ENCODE peak calls at places on chromosomes 4 and X, in seven cellular contexts. One of them, this sample, is unnamed.

GRCh38 chrX:152901816-152902501 is 4.1 kb downstream of the ZNF185 start:
- DNase-seq in HepG2: no peak
- DNase-seq in mucosa of descending colon: no peak
- DNase-seq in IMR-90: no peak
- DNase-seq in effector memory CD4-positive, alpha-beta T cell: no peak
- DNase-seq in adipocyte: no peak
- DNase-seq in fibroblast of lung: peak; percentile 25
- DNase-seq in this sample: no peak

GRCh38 chr4:57504139-57504538 is 394.0 kb upstream of the IGFBP7 start:
- DNase-seq in IMR-90: no peak
- DNase-seq in fibroblast of lung: no peak
- DNase-seq in effector memory CD4-positive, alpha-beta T cell: no peak
- DNase-seq in HepG2: no peak
- DNase-seq in mucosa of descending colon: no peak
- DNase-seq in adipocyte: no peak
- DNase-seq in this sample: no peak

GRCh38 chr4:67201334-67201733 is 344.0 kb downstream of the CENPC start:
- DNase-seq in adipocyte: no peak
- DNase-seq in fibroblast of lung: no peak
- DNase-seq in HepG2: no peak
- DNase-seq in IMR-90: no peak
- DNase-seq in mucosa of descending colon: no peak
- DNase-seq in effector memory CD4-positive, alpha-beta T cell: no peak
- DNase-seq in this sample: no peak

GRCh38 chr4:157045507-157046127 is 30.3 kb upstream of the GLRB start:
- DNase-seq in IMR-90: peak; percentile 80
- DNase-seq in HepG2: peak; percentile 47
- DNase-seq in effector memory CD4-positive, alpha-beta T cell: no peak
- DNase-seq in mucosa of descending colon: no peak
- DNase-seq in adipocyte: peak; percentile 84
- DNase-seq in fibroblast of lung: peak; percentile 74
- DNase-seq in this sample: no peak

GRCh38 chr4:113146876-113147358 is 97.5 kb downstream of the ANK2 start:
- DNase-seq in fibroblast of lung: no peak
- DNase-seq in adipocyte: peak; percentile 30
- DNase-seq in effector memory CD4-positive, alpha-beta T cell: no peak
- DNase-seq in mucosa of descending colon: no peak
- DNase-seq in IMR-90: no peak
- DNase-seq in HepG2: peak; percentile 73
- DNase-seq in this sample: no peak

GRCh38 chr4:22500831-22501714 is 14.8 kb downstream of the ADGRA3 start:
- DNase-seq in HepG2: no peak
- DNase-seq in adipocyte: peak; percentile 33
- DNase-seq in effector memory CD4-positive, alpha-beta T cell: no peak
- DNase-seq in fibroblast of lung: peak; percentile 88
- DNase-seq in mucosa of descending colon: peak; percentile 54
- DNase-seq in IMR-90: peak; percentile 87
- DNase-seq in this sample: no peak

GRCh38 chr4:148445903-148446261 is 3.7 kb upstream of the NR3C2 start:
- DNase-seq in IMR-90: no peak
- DNase-seq in adipocyte: no peak
- DNase-seq in mucosa of descending colon: no peak
- DNase-seq in effector memory CD4-positive, alpha-beta T cell: no peak
- DNase-seq in HepG2: no peak
- DNase-seq in fibroblast of lung: no peak
- DNase-seq in this sample: no peak

GRCh38 chr4:79682161-79682560 is 274.1 kb upstream of the GK2 start:
- DNase-seq in fibroblast of lung: peak; percentile 43
- DNase-seq in effector memory CD4-positive, alpha-beta T cell: no peak
- DNase-seq in adipocyte: no peak
- DNase-seq in IMR-90: peak; percentile 67
- DNase-seq in mucosa of descending colon: no peak
- DNase-seq in HepG2: no peak
- DNase-seq in this sample: no peak

GRCh38 chr4:103645991-103646390 is 73.8 kb downstream of the TACR3 start:
- DNase-seq in effector memory CD4-positive, alpha-beta T cell: no peak
- DNase-seq in HepG2: no peak
- DNase-seq in mucosa of descending colon: no peak
- DNase-seq in fibroblast of lung: no peak
- DNase-seq in adipocyte: no peak
- DNase-seq in IMR-90: no peak
- DNase-seq in this sample: no peak

GRCh38 chrX:18933611-18934010 is 50.3 kb downstream of the PHKA2 start:
- DNase-seq in fibroblast of lung: no peak
- DNase-seq in IMR-90: no peak
- DNase-seq in effector memory CD4-positive, alpha-beta T cell: no peak
- DNase-seq in HepG2: no peak
- DNase-seq in mucosa of descending colon: no peak
- DNase-seq in adipocyte: no peak
- DNase-seq in this sample: no peak

GRCh38 chrX:69277961-69278795 is 112.9 kb upstream of the PJA1 start:
- DNase-seq in IMR-90: no peak
- DNase-seq in effector memory CD4-positive, alpha-beta T cell: no peak
- DNase-seq in HepG2: no peak
- DNase-seq in mucosa of descending colon: no peak
- DNase-seq in adipocyte: no peak
- DNase-seq in fibroblast of lung: no peak
- DNase-seq in this sample: no peak

GRCh38 chr4:101115841-101116240 is 231.5 kb downstream of the PPP3CA start:
- DNase-seq in fibroblast of lung: no peak
- DNase-seq in effector memory CD4-positive, alpha-beta T cell: no peak
- DNase-seq in adipocyte: no peak
- DNase-seq in IMR-90: no peak
- DNase-seq in mucosa of descending colon: no peak
- DNase-seq in HepG2: no peak
- DNase-seq in this sample: no peak

GRCh38 chr4:128516568-128516967 is 229.0 kb upstream of the PGRMC2 start:
- DNase-seq in fibroblast of lung: peak; percentile 72
- DNase-seq in effector memory CD4-positive, alpha-beta T cell: no peak
- DNase-seq in IMR-90: peak; percentile 92
- DNase-seq in HepG2: no peak
- DNase-seq in mucosa of descending colon: no peak
- DNase-seq in adipocyte: peak; percentile 87
- DNase-seq in this sample: no peak

GRCh38 chr4:13340672-13341071 is 143.5 kb downstream of the RAB28 start:
- DNase-seq in adipocyte: no peak
- DNase-seq in effector memory CD4-positive, alpha-beta T cell: no peak
- DNase-seq in IMR-90: no peak
- DNase-seq in HepG2: peak; percentile 27
- DNase-seq in fibroblast of lung: no peak
- DNase-seq in mucosa of descending colon: no peak
- DNase-seq in this sample: no peak

GRCh38 chr4:121256346-121256745 is 92.2 kb upstream of the TNIP3 start:
- DNase-seq in HepG2: no peak
- DNase-seq in mucosa of descending colon: no peak
- DNase-seq in adipocyte: peak; percentile 96
- DNase-seq in fibroblast of lung: peak; percentile 94
- DNase-seq in effector memory CD4-positive, alpha-beta T cell: peak; percentile 10
- DNase-seq in IMR-90: peak; percentile 80
- DNase-seq in this sample: peak; percentile 88

GRCh38 chrX:118507766-118508165 is 12.2 kb downstream of the DOCK11 start:
- DNase-seq in mucosa of descending colon: no peak
- DNase-seq in IMR-90: no peak
- DNase-seq in fibroblast of lung: no peak
- DNase-seq in HepG2: no peak
- DNase-seq in effector memory CD4-positive, alpha-beta T cell: no peak
- DNase-seq in adipocyte: peak; percentile 34
- DNase-seq in this sample: no peak

GRCh38 chr4:121792966-121793365 is 8.2 kb upstream of the EXOSC9 start:
- DNase-seq in adipocyte: no peak
- DNase-seq in IMR-90: no peak
- DNase-seq in mucosa of descending colon: no peak
- DNase-seq in effector memory CD4-positive, alpha-beta T cell: no peak
- DNase-seq in fibroblast of lung: no peak
- DNase-seq in HepG2: no peak
- DNase-seq in this sample: no peak

GRCh38 chr4:170853422-170854021 is 763.8 kb upstream of the AADAT start:
- DNase-seq in HepG2: peak; percentile 19
- DNase-seq in mucosa of descending colon: peak; percentile 63
- DNase-seq in fibroblast of lung: peak; percentile 3
- DNase-seq in IMR-90: no peak
- DNase-seq in effector memory CD4-positive, alpha-beta T cell: no peak
- DNase-seq in adipocyte: peak; percentile 69
- DNase-seq in this sample: peak; percentile 3

GRCh38 chrX:106791495-106791894 is 11.0 kb upstream of the TBC1D8B start:
- DNase-seq in mucosa of descending colon: no peak
- DNase-seq in IMR-90: peak; percentile 14
- DNase-seq in HepG2: no peak
- DNase-seq in adipocyte: peak; percentile 51
- DNase-seq in effector memory CD4-positive, alpha-beta T cell: no peak
- DNase-seq in fibroblast of lung: peak; percentile 13
- DNase-seq in this sample: peak; percentile 21

GRCh38 chr4:27084685-27085356 is 224.2 kb downstream of the STIM2 start:
- DNase-seq in HepG2: no peak
- DNase-seq in fibroblast of lung: peak; percentile 16
- DNase-seq in mucosa of descending colon: peak; percentile 30
- DNase-seq in IMR-90: peak; percentile 2
- DNase-seq in adipocyte: peak; percentile 13
- DNase-seq in effector memory CD4-positive, alpha-beta T cell: no peak
- DNase-seq in this sample: no peak

GRCh38 chr4:71473541-71474240 is 134.9 kb downstream of the SLC4A4 start:
- DNase-seq in mucosa of descending colon: no peak
- DNase-seq in adipocyte: peak; percentile 54
- DNase-seq in HepG2: no peak
- DNase-seq in effector memory CD4-positive, alpha-beta T cell: no peak
- DNase-seq in fibroblast of lung: peak; percentile 14
- DNase-seq in IMR-90: no peak
- DNase-seq in this sample: no peak

GRCh38 chr4:126697748-126698147 is 935.0 kb upstream of the INTU start:
- DNase-seq in adipocyte: peak; percentile 16
- DNase-seq in mucosa of descending colon: no peak
- DNase-seq in HepG2: no peak
- DNase-seq in effector memory CD4-positive, alpha-beta T cell: no peak
- DNase-seq in fibroblast of lung: peak; percentile 86
- DNase-seq in IMR-90: peak; percentile 84
- DNase-seq in this sample: no peak

GRCh38 chrX:140815868-140816267 is 106.3 kb downstream of the LINC00632 start:
- DNase-seq in mucosa of descending colon: no peak
- DNase-seq in adipocyte: peak; percentile 50
- DNase-seq in IMR-90: peak; percentile 10
- DNase-seq in fibroblast of lung: peak; percentile 56
- DNase-seq in effector memory CD4-positive, alpha-beta T cell: no peak
- DNase-seq in HepG2: no peak
- DNase-seq in this sample: no peak

GRCh38 chrX:136028383-136028984 is 43.2 kb downstream of the SLC9A6 start:
- DNase-seq in effector memory CD4-positive, alpha-beta T cell: no peak
- DNase-seq in HepG2: peak; percentile 23
- DNase-seq in mucosa of descending colon: no peak
- DNase-seq in IMR-90: peak; percentile 74
- DNase-seq in adipocyte: peak; percentile 85
- DNase-seq in fibroblast of lung: peak; percentile 53
- DNase-seq in this sample: no peak

DNA sequence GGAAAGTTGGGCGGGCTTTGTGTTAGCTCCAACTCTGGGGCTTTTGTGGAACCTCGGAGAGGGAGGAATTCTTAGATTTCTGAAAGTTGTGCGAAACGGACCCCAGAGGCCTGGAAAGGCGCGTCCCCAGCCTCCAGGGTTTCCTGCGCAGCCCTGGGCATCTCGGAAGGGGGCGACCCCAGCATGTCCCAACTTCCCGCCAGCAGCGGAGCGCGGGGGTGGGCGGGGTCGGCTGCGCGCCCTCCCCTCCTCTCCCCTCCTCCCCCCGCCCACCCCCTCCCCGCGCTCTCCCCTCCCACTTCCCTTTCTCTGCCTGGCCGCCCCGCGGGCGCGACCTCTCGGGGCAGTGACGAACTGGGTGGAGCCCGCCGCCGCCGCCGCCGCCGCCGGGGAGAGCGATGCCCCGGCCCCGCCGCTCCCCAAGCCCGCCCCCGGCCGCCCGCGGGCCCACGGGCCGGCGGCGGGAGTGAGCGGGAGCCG is 16.8 kb downstream of the PTTG2 start:
- DNase-seq in adipocyte: peak; percentile 90
- DNase-seq in mucosa of descending colon: peak; percentile 88
- DNase-seq in IMR-90: peak; percentile 51
- DNase-seq in effector memory CD4-positive, alpha-beta T cell: peak; percentile 71
- DNase-seq in fibroblast of lung: peak; percentile 64
- DNase-seq in HepG2: peak; percentile 65
- DNase-seq in this sample: peak; percentile 83
- H3K4me1 ChIP-seq in adipocyte: peaks cover 7% of the 10 kb centered on the region
- H3K4me1 ChIP-seq in mucosa of descending colon: peaks cover 22% of the 10 kb centered on the region
- H3K4me1 ChIP-seq in IMR-90: peaks cover 7% of the 10 kb centered on the region
- H3K4me1 ChIP-seq in effector memory CD4-positive, alpha-beta T cell: peaks cover 10% of the 10 kb centered on the region
- H3K4me1 ChIP-seq in fibroblast of lung: peaks cover 5% of the 10 kb centered on the region
- H3K4me1 ChIP-seq in HepG2: peaks cover 48% of the 10 kb centered on the region
- H3K4me1 ChIP-seq in this sample: peaks cover 9% of the 10 kb centered on the region

DNA sequence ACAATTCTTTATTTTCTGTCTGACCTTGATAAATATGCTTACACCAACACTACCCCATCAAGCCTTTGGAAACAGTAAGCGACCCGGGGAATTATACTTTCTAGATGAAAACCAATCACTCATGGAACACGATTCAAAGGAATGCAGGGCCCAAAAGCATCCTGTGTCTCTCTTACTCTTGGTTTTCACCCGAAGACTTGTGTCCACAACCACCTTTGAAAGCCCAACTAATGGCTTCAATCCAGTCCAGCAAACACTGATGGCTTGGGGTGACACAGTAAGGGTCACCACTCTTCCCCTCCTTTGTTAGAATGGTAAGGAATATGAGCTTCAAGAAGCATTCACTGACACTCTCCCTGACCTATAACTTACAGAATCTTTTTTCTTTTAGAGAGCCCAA is 1.6 kb downstream of the CBR4 start:
- DNase-seq in effector memory CD4-positive, alpha-beta T cell: no peak
- DNase-seq in adipocyte: no peak
- DNase-seq in HepG2: no peak
- DNase-seq in fibroblast of lung: no peak
- DNase-seq in IMR-90: no peak
- DNase-seq in mucosa of descending colon: no peak
- DNase-seq in this sample: no peak
- H3K4me3 ChIP-seq in effector memory CD4-positive, alpha-beta T cell: no peak overlapping the region
- H3K4me3 ChIP-seq in adipocyte: peak overlapping the region; percentile 98
- H3K4me3 ChIP-seq in HepG2: peak overlapping the region; percentile 75
- H3K4me3 ChIP-seq in fibroblast of lung: no peak overlapping the region
- H3K4me3 ChIP-seq in IMR-90: no peak overlapping the region
- H3K4me3 ChIP-seq in mucosa of descending colon: no peak overlapping the region
- H3K4me3 ChIP-seq in this sample: peak overlapping the region; percentile 84

GRCh38 chr4:931960-932712 is at the start of the genes GAK and TMEM175:
- DNase-seq in HepG2: peak; percentile 86
- DNase-seq in IMR-90: peak; percentile 94
- DNase-seq in mucosa of descending colon: peak; percentile 99
- DNase-seq in fibroblast of lung: peak; percentile 90
- DNase-seq in effector memory CD4-positive, alpha-beta T cell: peak; percentile 95
- DNase-seq in adipocyte: peak; percentile 99
- DNase-seq in this sample: peak; percentile 97
- H3K4me1 ChIP-seq in HepG2: peaks cover 35% of the 10 kb centered on the region
- H3K4me1 ChIP-seq in IMR-90: peaks cover 11% of the 10 kb centered on the region
- H3K4me1 ChIP-seq in mucosa of descending colon: peaks cover 32% of the 10 kb centered on the region
- H3K4me1 ChIP-seq in fibroblast of lung: peaks cover 4% of the 10 kb centered on the region
- H3K4me1 ChIP-seq in effector memory CD4-positive, alpha-beta T cell: peaks cover 22% of the 10 kb centered on the region
- H3K4me1 ChIP-seq in adipocyte: peaks cover 29% of the 10 kb centered on the region
- H3K4me1 ChIP-seq in this sample: peaks cover 37% of the 10 kb centered on the region

DNA sequence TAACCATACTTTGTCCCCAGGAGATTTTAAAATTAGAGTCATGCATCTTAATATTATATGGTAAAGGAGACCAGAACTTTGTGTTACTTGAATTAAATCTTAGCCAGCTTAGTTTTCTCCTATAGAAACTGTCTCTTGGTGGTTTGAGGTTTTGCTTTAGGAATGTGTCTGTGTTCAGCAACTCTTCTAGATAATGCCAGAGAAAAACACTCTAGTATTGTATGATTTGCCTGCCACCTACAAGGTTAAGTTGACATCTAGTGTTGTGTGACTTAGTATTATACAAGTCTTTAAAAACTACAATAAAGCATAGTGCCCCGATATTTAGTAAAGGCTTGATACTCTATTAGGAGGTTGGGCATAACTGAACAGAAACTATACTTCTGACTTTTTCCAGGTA is 2.1 kb downstream of the UGT8 start:
- DNase-seq in effector memory CD4-positive, alpha-beta T cell: no peak
- DNase-seq in mucosa of descending colon: no peak
- DNase-seq in HepG2: no peak
- DNase-seq in IMR-90: no peak
- DNase-seq in adipocyte: no peak
- DNase-seq in fibroblast of lung: no peak
- DNase-seq in this sample: no peak
- H3K4me3 ChIP-seq in effector memory CD4-positive, alpha-beta T cell: no peak overlapping the region
- H3K4me3 ChIP-seq in mucosa of descending colon: no peak overlapping the region
- H3K4me3 ChIP-seq in HepG2: no peak overlapping the region
- H3K4me3 ChIP-seq in IMR-90: no peak overlapping the region
- H3K4me3 ChIP-seq in adipocyte: no peak overlapping the region
- H3K4me3 ChIP-seq in fibroblast of lung: no peak overlapping the region
- H3K4me3 ChIP-seq in this sample: no peak overlapping the region

This sample was measured in CD4-positive, CD25-positive, alpha-beta regulatory T cell.